ENCODE peak calls at places on chromosomes 7 and 10, in nine cellular contexts. G is left ventricle myocardium inferior, K is transverse colon, J is hepatocyte, Y is cardiac muscle cell, E is brain microvascular endothelial cell, U is heart left ventricle, X is fibroblast of the aortic adventitia, F is heart right ventricle. V is an unnamed sample.

GRCh38 chr7:139771001-139771956 is 6.5 kb downstream of the HIPK2 start:
- DNase-seq in G (no peak), K (no peak), J (no peak), Y (no peak), E (peak), U (no peak), X (peak), F (no peak), V (peak)

GRCh38 chr10:90314718-90315117 is 543.1 kb downstream of the HTR7 start:
- DNase-seq in G (no peak), K (no peak), J (no peak), Y (no peak), E (no peak), U (no peak), X (no peak), F (no peak), V (no peak)

GRCh38 chr7:44615149-44615611 is 8.8 kb downstream of the OGDH start:
- DNase-seq in G (peak), K (peak), J (peak), Y (no peak), E (no peak), U (peak), X (peak), F (no peak), V (no peak)

GRCh38 chr7:155787171-155787851 is 25.0 kb downstream of the SHH start:
- DNase-seq in G (no peak), K (no peak), J (no peak), Y (peak), E (no peak), U (no peak), X (no peak), F (no peak), V (no peak)

GRCh38 chr10:91200314-91201212 is 19.9 kb upstream of the PCGF5 start:
- DNase-seq in G (no peak), K (no peak), J (no peak), Y (peak), E (no peak), U (peak), X (no peak), F (no peak), V (no peak)

GRCh38 chr10:62038609-62039190 is 137.2 kb downstream of the ARID5B start:
- DNase-seq in G (peak), K (peak), J (peak), Y (peak), E (peak), U (peak), X (peak), F (peak), V (no peak)

GRCh38 chr10:95346715-95347401 is 56.1 kb upstream of the PDLIM1 start:
- DNase-seq in G (no peak), K (no peak), J (no peak), Y (peak), E (no peak), U (no peak), X (peak), F (no peak), V (no peak)

GRCh38 chr7:31896929-31897328 is 173.3 kb downstream of the PDE1C start:
- DNase-seq in G (no peak), K (no peak), J (peak), Y (no peak), E (no peak), U (no peak), X (no peak), F (no peak), V (no peak)

GRCh38 chr10:105699504-105699903 is 1058.4 kb downstream of the SORCS3 start:
- DNase-seq in G (no peak), K (no peak), J (no peak), Y (no peak), E (no peak), U (no peak), X (no peak), F (no peak), V (no peak)

GRCh38 chr7:463362-464176 is 56.1 kb downstream of the PDGFA start:
- DNase-seq in G (no peak), K (no peak), J (no peak), Y (no peak), E (no peak), U (no peak), X (no peak), F (no peak), V (no peak)

GRCh38 chr7:141697211-141697871 is 4.6 kb downstream of the DENND11 start:
- DNase-seq in G (no peak), K (no peak), J (no peak), Y (no peak), E (no peak), U (no peak), X (peak), F (no peak), V (peak)

GRCh38 chr7:33710608-33711007 is 194.7 kb upstream of the BMPER start:
- DNase-seq in G (no peak), K (no peak), J (no peak), Y (no peak), E (peak), U (no peak), X (no peak), F (no peak), V (peak)

GRCh38 chr10:69631566-69631965 is 1.5 kb downstream of the FAM241B start:
- DNase-seq in G (no peak), K (no peak), J (no peak), Y (no peak), E (no peak), U (no peak), X (no peak), F (no peak), V (no peak)

GRCh38 chr10:79093658-79094411 is 25.1 kb downstream of the ZMIZ1 start:
- DNase-seq in G (no peak), K (peak), J (peak), Y (no peak), E (no peak), U (no peak), X (peak), F (peak), V (no peak)

GRCh38 chr7:77687100-77687746 is 9.0 kb upstream of the RSBN1L start:
- DNase-seq in G (no peak), K (no peak), J (no peak), Y (no peak), E (peak), U (no peak), X (no peak), F (no peak), V (no peak)

GRCh38 chr7:17275749-17276671 is 22.4 kb upstream of the AHR start:
- DNase-seq in G (no peak), K (no peak), J (peak), Y (no peak), E (peak), U (no peak), X (peak), F (no peak), V (peak)

GRCh38 chr7:130821864-130822263 is 87.9 kb upstream of the KLF14 start:
- DNase-seq in G (no peak), K (no peak), J (no peak), Y (no peak), E (peak), U (no peak), X (no peak), F (no peak), V (no peak)

GRCh38 chr10:117262296-117263293 is 21.7 kb downstream of the SLC18A2 start:
- DNase-seq in G (no peak), K (no peak), J (peak), Y (no peak), E (no peak), U (no peak), X (no peak), F (no peak), V (no peak)

GRCh38 chr10:110812583-110812982 is 59.1 kb upstream of the PDCD4 start:
- DNase-seq in G (no peak), K (no peak), J (no peak), Y (no peak), E (no peak), U (no peak), X (no peak), F (no peak), V (no peak)

GRCh38 chr10:14879055-14879800 is 562 bp downstream of the SUV39H2 start:
- DNase-seq in G (peak), K (peak), J (peak), Y (no peak), E (no peak), U (no peak), X (peak), F (no peak), V (no peak)

GRCh38 chr10:93710333-93710909 is 8.0 kb upstream of the FRA10AC1 start:
- DNase-seq in G (no peak), K (no peak), J (no peak), Y (no peak), E (no peak), U (no peak), X (no peak), F (no peak), V (no peak)

GRCh38 chr7:34652784-34653183 is 5.2 kb upstream of the NPSR1 start:
- DNase-seq in G (no peak), K (peak), J (peak), Y (no peak), E (no peak), U (no peak), X (no peak), F (no peak), V (no peak)

GRCh38 chr7:116582164-116582732 is 57.4 kb downstream of the CAV1 start:
- DNase-seq in G (no peak), K (no peak), J (no peak), Y (no peak), E (peak), U (peak), X (peak), F (no peak), V (no peak)

GRCh38 chr7:142508251-142508650 is 241.0 kb upstream of the PRSS1 start:
- DNase-seq in G (no peak), K (peak), J (peak), Y (no peak), E (no peak), U (no peak), X (no peak), F (no peak), V (no peak)

GRCh38 chr7:155739538-155740140 is 72.6 kb downstream of the SHH start:
- DNase-seq in G (no peak), K (no peak), J (no peak), Y (no peak), E (no peak), U (no peak), X (no peak), F (no peak), V (no peak)

GRCh38 chr10:29795856-29796255 is 161.1 kb upstream of the SVIL start:
- DNase-seq in G (no peak), K (no peak), J (no peak), Y (no peak), E (no peak), U (no peak), X (peak), F (no peak), V (no peak)

GRCh38 chr10:71831646-71832552 is 19.2 kb downstream of the PSAP start:
- DNase-seq in G (no peak), K (peak), J (no peak), Y (no peak), E (peak), U (no peak), X (no peak), F (no peak), V (no peak)

GRCh38 chr7:54969190-54969967 is 49.4 kb upstream of the EGFR start:
- DNase-seq in G (no peak), K (no peak), J (no peak), Y (no peak), E (peak), U (no peak), X (no peak), F (no peak), V (no peak)

GRCh38 chr10:25547391-25547790 is 372.6 kb downstream of the GPR158 start:
- DNase-seq in G (no peak), K (no peak), J (peak), Y (no peak), E (no peak), U (no peak), X (no peak), F (no peak), V (no peak)

GRCh38 chr7:90209776-90210175 is 1.8 kb upstream of the STEAP2 start:
- DNase-seq in G (no peak), K (no peak), J (no peak), Y (no peak), E (no peak), U (no peak), X (peak), F (no peak), V (no peak)

DNA sequence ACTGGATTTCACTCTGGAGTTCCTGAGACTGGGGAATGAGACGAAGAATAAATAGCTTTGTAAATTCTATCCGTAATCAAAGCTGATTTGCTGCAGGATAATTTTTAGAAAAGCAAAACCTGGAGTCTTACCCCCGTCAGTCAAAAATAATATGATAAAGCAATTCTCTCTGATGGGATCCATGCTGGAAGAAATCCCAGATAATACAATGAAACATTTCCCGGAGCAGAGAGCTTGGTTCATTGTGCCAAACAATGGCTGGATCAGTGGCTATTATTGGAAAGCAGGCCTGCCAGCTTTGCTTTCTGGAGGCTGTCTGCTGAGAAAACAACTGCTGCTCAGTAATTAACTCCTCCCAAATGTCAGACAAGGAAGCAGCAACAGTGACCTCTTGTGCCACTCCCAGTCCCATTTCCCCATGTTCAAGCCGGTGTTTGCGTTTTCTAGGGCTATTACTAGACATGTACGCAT is 609.4 kb upstream of the PCDH15 start:
- DNase-seq in G (peak), K (peak), J (peak), Y (peak), E (peak), U (peak), X (no peak), F (peak), V (no peak)
- TF ChIP-seq CTCF in G (peak), K (no peak), J (peak), Y (no peak), E (no peak), U (peak), X (no peak), F (no peak), V (no peak)

GRCh38 chr7:1572111-1572510 is 2.3 kb upstream of the PSMG3 start:
- DNase-seq in G (no peak), K (no peak), J (no peak), Y (no peak), E (no peak), U (no peak), X (no peak), F (no peak), V (no peak)

GRCh38 chr7:1569440-1569832 is 396 bp downstream of the PSMG3 start:
- DNase-seq in G (no peak), K (no peak), J (no peak), Y (no peak), E (no peak), U (no peak), X (no peak), F (no peak), V (no peak)

GRCh38 chr7:1571261-1571650 is 1.4 kb upstream of the PSMG3 start:
- DNase-seq in G (no peak), K (no peak), J (peak), Y (no peak), E (peak), U (no peak), X (peak), F (no peak), V (no peak)

GRCh38 chr7:1569016-1569415 is 816 bp downstream of the PSMG3 start:
- DNase-seq in G (no peak), K (no peak), J (no peak), Y (no peak), E (peak), U (no peak), X (peak), F (no peak), V (no peak)

DNA sequence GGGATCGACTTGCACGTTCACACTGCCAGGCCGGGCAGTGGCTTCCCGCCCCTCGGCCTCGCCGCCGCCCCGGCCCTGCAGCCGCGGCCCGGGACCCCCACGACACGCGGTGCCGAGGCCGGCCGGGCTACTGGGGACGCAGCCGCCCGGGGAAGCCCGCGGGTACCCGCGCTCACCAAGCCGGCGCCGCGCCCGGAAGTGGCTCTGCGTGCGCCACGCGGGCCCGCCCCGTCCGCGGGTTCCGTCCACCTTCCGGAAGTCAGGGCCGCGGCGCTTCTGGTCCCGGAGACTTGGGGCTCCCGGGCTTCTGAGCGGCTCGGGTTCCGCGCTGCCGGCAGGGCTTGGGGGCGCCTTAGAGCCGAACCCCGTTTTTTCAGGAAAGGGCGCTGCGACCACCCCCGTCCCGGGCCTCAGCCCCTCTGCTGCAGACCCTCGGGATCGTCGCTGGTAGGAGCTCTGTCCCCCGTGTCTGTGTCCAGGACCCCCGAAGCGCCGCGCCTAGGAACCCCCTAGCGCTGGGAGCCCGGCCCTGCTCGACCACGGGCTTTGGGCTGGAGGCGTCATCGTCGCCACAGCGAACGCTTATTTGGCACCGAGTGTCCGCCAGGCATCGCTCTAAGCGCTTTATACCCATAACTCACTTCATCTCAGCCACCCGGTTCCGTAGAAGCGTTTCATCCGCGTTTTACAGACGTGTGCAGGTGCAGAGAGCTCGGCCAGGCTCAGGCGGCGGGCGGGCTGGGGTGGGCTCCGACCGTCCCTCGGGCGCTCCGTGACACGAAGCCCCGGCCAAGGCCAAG is at the start of gene PSMG3:
- DNase-seq in G (peak), K (peak), J (peak), Y (peak), E (peak), U (peak), X (peak), F (peak), V (peak)
- TF ChIP-seq CTCF in G (peak), K (peak), J (peak), Y (peak), E (peak), U (peak), X (peak), F (peak), V (peak)

GRCh38 chr10:3222068-3222467 is 49.5 kb upstream of the PITRM1 start:
- DNase-seq in G (no peak), K (no peak), J (no peak), Y (no peak), E (peak), U (no peak), X (no peak), F (no peak), V (no peak)
- TF ChIP-seq CTCF in G (peak), K (no peak), J (peak), Y (peak), E (peak), U (no peak), X (no peak), F (no peak), V (no peak)

GRCh38 chr7:100053201-100053600 is 3.6 kb downstream of the ZSCAN21 start:
- DNase-seq in G (no peak), K (peak), J (peak), Y (peak), E (peak), U (no peak), X (peak), F (no peak), V (peak)
- TF ChIP-seq CTCF in G (peak), K (peak), J (peak), Y (peak), E (peak), U (peak), X (peak), F (no peak), V (peak)

GRCh38 chr7:151559557-151560183 is 40.0 kb upstream of the RHEB start:
- DNase-seq in G (no peak), K (no peak), J (no peak), Y (no peak), E (no peak), U (no peak), X (no peak), F (no peak), V (no peak)
- TF ChIP-seq CTCF in G (no peak), K (no peak), J (no peak), Y (no peak), E (no peak), U (no peak), X (no peak), F (no peak), V (no peak)

DNA sequence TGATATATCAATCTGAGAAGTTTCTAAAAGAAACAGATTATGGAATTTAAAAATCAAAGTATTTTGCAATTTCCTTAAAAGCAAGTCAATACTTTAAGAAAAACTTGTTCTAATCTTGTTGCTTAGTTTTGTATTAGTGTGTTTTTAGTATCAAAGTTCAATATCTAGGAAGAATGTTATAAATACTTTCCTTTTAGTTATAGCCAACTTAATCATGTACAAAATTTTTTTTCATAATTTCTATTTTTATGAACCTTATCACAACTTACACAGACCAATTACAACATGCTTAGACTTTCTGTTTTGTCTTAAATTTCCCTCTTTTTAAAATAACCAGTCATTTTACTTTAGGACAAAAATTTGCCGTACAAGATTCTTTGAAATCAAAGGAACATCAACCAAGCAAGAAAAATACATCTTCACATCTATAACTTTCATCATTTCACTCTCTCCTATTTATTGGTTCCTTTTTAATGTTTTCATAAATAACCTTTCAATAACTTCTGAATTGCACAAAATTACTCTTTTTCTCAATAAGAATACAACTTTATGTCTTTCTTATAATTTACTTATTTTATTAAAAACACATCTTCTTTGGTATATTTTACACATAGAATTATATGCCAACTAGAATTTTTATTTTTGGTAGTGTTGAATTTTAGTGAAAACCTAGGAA is 308.2 kb upstream of the GLI3 start:
- DNase-seq in G (no peak), K (no peak), J (no peak), Y (no peak), E (no peak), U (no peak), X (no peak), F (no peak), V (no peak)
- TF ChIP-seq CTCF in G (no peak), K (no peak), J (no peak), Y (no peak), E (no peak), U (no peak), X (no peak), F (no peak), V (no peak)

GRCh38 chr10:43075612-43076003 is 1.3 kb upstream of the RET start:
- DNase-seq in G (no peak), K (no peak), J (no peak), Y (no peak), E (no peak), U (peak), X (no peak), F (no peak), V (no peak)
- TF ChIP-seq CTCF in G (peak), K (no peak), J (no peak), Y (peak), E (peak), U (peak), X (no peak), F (no peak), V (no peak)

DNA sequence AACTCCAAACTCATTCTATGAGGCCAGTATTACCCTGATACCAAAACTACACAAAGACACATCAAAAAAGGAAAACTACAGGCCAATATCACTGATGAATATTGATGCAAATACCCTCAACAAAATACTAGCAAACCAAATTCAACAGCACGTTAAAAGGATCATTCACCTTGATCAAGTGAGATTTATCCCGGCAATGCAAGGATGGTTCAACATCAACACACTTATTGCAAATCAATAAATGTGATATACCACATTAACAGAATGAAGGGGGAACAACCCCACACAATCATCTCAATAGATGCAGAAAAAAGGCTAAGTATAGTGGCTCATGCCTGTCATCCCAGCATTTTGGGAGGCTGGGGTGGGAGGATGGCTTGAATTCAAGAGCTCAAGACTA is 19.9 kb downstream of the IDE start:
- DNase-seq in G (no peak), K (no peak), J (no peak), Y (no peak), E (no peak), U (no peak), X (no peak), F (no peak), V (no peak)
- TF ChIP-seq CTCF in G (no peak), K (no peak), J (no peak), Y (no peak), E (no peak), U (no peak), X (no peak), F (no peak), V (no peak)